ENCODE peak calls at places on chromosomes 11 and 22, in eight cellular contexts. C, K, X, E, G, B, T and U are unnamed samples. For H3K36me3, the result is how much of the 10 kb centered on the place peaks cover.

GRCh38 chr11:108522318-108522717 is 24.1 kb upstream of the POGLUT3 start:
- DNase-seq in C (no peak), K (no peak), X (no peak), E (no peak), G (no peak), B (no peak), T (no peak), U (no peak)

GRCh38 chr22:28563636-28564035 is 116.0 kb downstream of the TTC28 start:
- DNase-seq in C (no peak), K (no peak), X (no peak), E (no peak), G (no peak), B (no peak), T (no peak), U (no peak)

GRCh38 chr22:46010177-46010867 is 33.4 kb upstream of the WNT7B start:
- DNase-seq in C (peak), K (no peak), X (peak), E (no peak), G (no peak), B (no peak), T (no peak), U (no peak)

GRCh38 chr11:9821008-9821752 is 157.3 kb downstream of the SWAP70 start:
- DNase-seq in C (no peak), K (no peak), X (no peak), E (no peak), G (no peak), B (no peak), T (no peak), U (no peak)

GRCh38 chr11:45158210-45158644 is 11.8 kb downstream of the PRDM11 start:
- DNase-seq in C (no peak), K (no peak), X (no peak), E (no peak), G (no peak), B (no peak), T (peak), U (no peak)

GRCh38 chr11:35237345-35237744 is 98.4 kb downstream of the CD44 start:
- DNase-seq in C (no peak), K (peak), X (no peak), E (no peak), G (no peak), B (no peak), T (no peak), U (no peak)

GRCh38 chr11:14902650-14903350 is 10.8 kb upstream of the CYP2R1 start:
- DNase-seq in C (no peak), K (no peak), X (peak), E (no peak), G (no peak), B (no peak), T (no peak), U (no peak)

GRCh38 chr22:30324008-30324730 is 2.6 kb downstream of the TBC1D10A start:
- DNase-seq in C (no peak), K (no peak), X (peak), E (no peak), G (no peak), B (no peak), T (no peak), U (no peak)

GRCh38 chr11:66619080-66619554 is 2.7 kb downstream of the RBM14 start:
- DNase-seq in C (no peak), K (no peak), X (peak), E (peak), G (no peak), B (no peak), T (no peak), U (no peak)

GRCh38 chr11:37525336-37525735 is 927.3 kb upstream of the RAG2 start:
- DNase-seq in C (no peak), K (no peak), X (no peak), E (no peak), G (no peak), B (no peak), T (no peak), U (no peak)

GRCh38 chr11:61679893-61680621 is at the start of gene DAGLA:
- DNase-seq in C (peak), K (peak), X (no peak), E (no peak), G (peak), B (peak), T (peak), U (peak)

GRCh38 chr11:27770576-27770975 is 70.3 kb upstream of the BDNF start:
- DNase-seq in C (no peak), K (no peak), X (peak), E (no peak), G (no peak), B (no peak), T (no peak), U (no peak)

GRCh38 chr11:60169264-60169915 is 13.5 kb downstream of the MS4A6A start:
- DNase-seq in C (no peak), K (peak), X (peak), E (no peak), G (peak), B (no peak), T (peak), U (peak)

GRCh38 chr11:32108576-32108975 is 17.7 kb downstream of the RCN1 start:
- DNase-seq in C (no peak), K (no peak), X (no peak), E (no peak), G (no peak), B (no peak), T (no peak), U (no peak)

GRCh38 chr11:69449320-69450063 is 32.0 kb upstream of the LINC01488 start:
- DNase-seq in C (peak), K (no peak), X (peak), E (no peak), G (peak), B (peak), T (no peak), U (no peak)

GRCh38 chr22:39543095-39543494 is 10.5 kb upstream of the RPS19BP1 start:
- DNase-seq in C (no peak), K (peak), X (no peak), E (no peak), G (peak), B (no peak), T (no peak), U (no peak)

GRCh38 chr11:2655320-2655719 is 44.5 kb downstream of the KCNQ1OT1 start:
- DNase-seq in C (no peak), K (no peak), X (no peak), E (no peak), G (no peak), B (no peak), T (no peak), U (no peak)

GRCh38 chr11:131748146-131749050 is 378.0 kb downstream of the NTM start:
- DNase-seq in C (peak), K (peak), X (peak), E (no peak), G (peak), B (peak), T (peak), U (no peak)

GRCh38 chr22:50531546-50532352 is 1.9 kb upstream of the TYMP start:
- DNase-seq in C (peak), K (peak), X (peak), E (no peak), G (peak), B (peak), T (peak), U (peak)

GRCh38 chr22:39546889-39547586 is 14.5 kb upstream of the RPS19BP1 start:
- DNase-seq in C (no peak), K (no peak), X (peak), E (no peak), G (no peak), B (no peak), T (no peak), U (no peak)

GRCh38 chr11:10654211-10655150 is 39.1 kb downstream of the IRAG1 start:
- DNase-seq in C (no peak), K (peak), X (peak), E (no peak), G (peak), B (no peak), T (no peak), U (no peak)

GRCh38 chr11:86738615-86739014 is 61.7 kb upstream of the PRSS23 start:
- DNase-seq in C (no peak), K (no peak), X (no peak), E (no peak), G (no peak), B (no peak), T (no peak), U (no peak)

GRCh38 chr22:47370448-47371262 is 608.2 kb downstream of the TBC1D22A start:
- DNase-seq in C (no peak), K (no peak), X (no peak), E (no peak), G (peak), B (no peak), T (no peak), U (no peak)

GRCh38 chr11:117640041-117640440 is 157.0 kb downstream of the DSCAML1 start:
- DNase-seq in C (no peak), K (no peak), X (no peak), E (no peak), G (no peak), B (no peak), T (no peak), U (no peak)

GRCh38 chr11:46917109-46918086 is 952 bp downstream of the LRP4 start:
- DNase-seq in C (no peak), K (peak), X (no peak), E (no peak), G (no peak), B (no peak), T (peak), U (peak)

GRCh38 chr11:37704791-37705190 is 1106.8 kb upstream of the RAG2 start:
- DNase-seq in C (no peak), K (no peak), X (no peak), E (no peak), G (no peak), B (no peak), T (no peak), U (no peak)

GRCh38 chr11:61803889-61804647 is 11.4 kb downstream of the FEN1 start:
- DNase-seq in C (no peak), K (no peak), X (peak), E (no peak), G (no peak), B (no peak), T (no peak), U (no peak)

GRCh38 chr22:23216331-23217170 is 36.2 kb downstream of the BCR start:
- DNase-seq in C (peak), K (no peak), X (no peak), E (no peak), G (peak), B (no peak), T (no peak), U (no peak)

GRCh38 chr11:134818531-134818930 is 406.5 kb upstream of the B3GAT1 start:
- DNase-seq in C (no peak), K (peak), X (no peak), E (no peak), G (no peak), B (no peak), T (no peak), U (no peak)

GRCh38 chr22:36055376-36056310 is 27.0 kb upstream of the RBFOX2 start:
- DNase-seq in C (no peak), K (no peak), X (no peak), E (no peak), G (no peak), B (no peak), T (no peak), U (no peak)

GRCh38 chr11:120586072-120586471 is 74.5 kb downstream of the GRIK4 start:
- DNase-seq in C (peak), K (no peak), X (no peak), E (no peak), G (no peak), B (no peak), T (no peak), U (no peak)

GRCh38 chr11:126359431-126360048 is 4.1 kb downstream of the ST3GAL4 start:
- DNase-seq in C (peak), K (no peak), X (peak), E (no peak), G (peak), B (peak), T (peak), U (no peak)

GRCh38 chr22:20905415-20906386 is 11.5 kb upstream of the CRKL start:
- DNase-seq in C (peak), K (no peak), X (no peak), E (no peak), G (no peak), B (no peak), T (no peak), U (no peak)

GRCh38 chr11:57779275-57779674 is 17.7 kb downstream of the CTNND1 start:
- DNase-seq in C (no peak), K (peak), X (peak), E (no peak), G (no peak), B (no peak), T (no peak), U (no peak)

GRCh38 chr11:57778318-57779037 is 16.9 kb downstream of the CTNND1 start:
- DNase-seq in C (peak), K (peak), X (peak), E (peak), G (no peak), B (peak), T (peak), U (peak)

GRCh38 chr11:57776577-57776976 is 15.0 kb downstream of the CTNND1 start:
- DNase-seq in C (no peak), K (no peak), X (no peak), E (no peak), G (no peak), B (no peak), T (no peak), U (no peak)

GRCh38 chr11:57776101-57776511 is 14.5 kb downstream of the CTNND1 start:
- DNase-seq in C (no peak), K (peak), X (peak), E (peak), G (peak), B (no peak), T (no peak), U (no peak)

DNA sequence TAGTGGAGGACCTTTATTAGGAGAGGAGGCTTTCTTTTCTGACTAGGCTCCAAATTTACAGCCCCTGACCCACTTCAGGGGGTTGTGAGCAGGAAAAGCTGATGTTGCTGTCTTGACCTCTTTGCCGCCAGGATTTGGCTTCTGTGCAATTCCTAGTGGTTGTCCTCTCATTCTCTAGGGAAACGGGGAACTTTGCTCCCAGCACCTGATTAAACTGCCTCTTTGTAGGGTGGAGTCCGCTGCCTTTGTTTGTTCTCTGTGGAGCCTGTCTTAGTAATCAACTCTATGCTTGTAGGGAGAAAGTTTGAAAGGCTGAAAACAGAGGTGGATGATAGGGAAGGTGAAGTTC is 16.3 kb downstream of the CTNND1 start:
- DNase-seq in C (no peak), K (peak), X (no peak), E (no peak), G (no peak), B (no peak), T (peak), U (peak)
- H3K4me3 ChIP-seq in C (peak), K (peak), X (peak), E (no peak), G (no peak), B (peak), T (no peak), U (peak)

GRCh38 chr11:50072226-50073112 is 39.8 kb downstream of the OR4C45 start:
- DNase-seq in C (no peak), K (no peak), X (no peak), E (no peak), G (peak), B (no peak), T (no peak), U (no peak)
- TF ChIP-seq CTCF in C (no peak), K (no peak), X (no peak), E (no peak), G (peak), B (no peak), T (no peak), U (no peak)

DNA sequence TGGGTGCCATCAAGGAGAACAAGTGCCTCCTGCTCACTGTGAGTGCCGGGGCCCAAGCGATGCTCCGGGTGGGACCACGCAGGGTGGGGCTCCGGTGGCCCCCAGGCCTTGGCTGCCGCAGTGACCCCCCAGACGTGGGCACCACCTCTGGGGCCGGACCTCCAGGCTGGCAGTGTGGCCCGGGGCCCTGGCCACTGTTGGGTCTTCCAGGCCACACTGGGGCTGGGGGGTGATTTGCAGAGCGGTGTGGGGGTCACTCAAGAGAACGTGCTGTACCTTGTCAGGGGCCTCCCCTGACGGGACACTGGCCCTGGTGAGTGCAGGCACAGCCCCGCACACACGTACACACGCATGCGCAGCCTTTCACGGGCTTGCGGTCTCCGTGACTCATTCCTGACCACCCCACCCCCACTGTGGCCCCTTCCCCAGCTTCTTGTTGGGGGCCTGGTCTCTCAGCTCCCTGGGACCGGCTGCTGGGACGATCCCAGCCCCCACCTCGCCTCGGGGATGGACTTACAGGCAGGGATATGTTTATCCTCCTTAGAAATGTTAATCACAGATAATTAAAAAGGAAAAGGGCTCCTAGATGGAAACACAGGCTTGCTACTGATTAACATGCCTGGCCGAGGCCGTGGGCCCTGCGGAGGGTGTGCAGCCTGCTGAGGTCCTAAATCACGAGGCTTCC is 20.2 kb downstream of the TSPAN4 start:
- DNase-seq in C (no peak), K (no peak), X (no peak), E (no peak), G (peak), B (no peak), T (no peak), U (no peak)
- H3K36me3 ChIP-seq in C (under half), K (under half), X (under half), E (under half), G (under half), B (under half), T (under half), U (under half)

DNA sequence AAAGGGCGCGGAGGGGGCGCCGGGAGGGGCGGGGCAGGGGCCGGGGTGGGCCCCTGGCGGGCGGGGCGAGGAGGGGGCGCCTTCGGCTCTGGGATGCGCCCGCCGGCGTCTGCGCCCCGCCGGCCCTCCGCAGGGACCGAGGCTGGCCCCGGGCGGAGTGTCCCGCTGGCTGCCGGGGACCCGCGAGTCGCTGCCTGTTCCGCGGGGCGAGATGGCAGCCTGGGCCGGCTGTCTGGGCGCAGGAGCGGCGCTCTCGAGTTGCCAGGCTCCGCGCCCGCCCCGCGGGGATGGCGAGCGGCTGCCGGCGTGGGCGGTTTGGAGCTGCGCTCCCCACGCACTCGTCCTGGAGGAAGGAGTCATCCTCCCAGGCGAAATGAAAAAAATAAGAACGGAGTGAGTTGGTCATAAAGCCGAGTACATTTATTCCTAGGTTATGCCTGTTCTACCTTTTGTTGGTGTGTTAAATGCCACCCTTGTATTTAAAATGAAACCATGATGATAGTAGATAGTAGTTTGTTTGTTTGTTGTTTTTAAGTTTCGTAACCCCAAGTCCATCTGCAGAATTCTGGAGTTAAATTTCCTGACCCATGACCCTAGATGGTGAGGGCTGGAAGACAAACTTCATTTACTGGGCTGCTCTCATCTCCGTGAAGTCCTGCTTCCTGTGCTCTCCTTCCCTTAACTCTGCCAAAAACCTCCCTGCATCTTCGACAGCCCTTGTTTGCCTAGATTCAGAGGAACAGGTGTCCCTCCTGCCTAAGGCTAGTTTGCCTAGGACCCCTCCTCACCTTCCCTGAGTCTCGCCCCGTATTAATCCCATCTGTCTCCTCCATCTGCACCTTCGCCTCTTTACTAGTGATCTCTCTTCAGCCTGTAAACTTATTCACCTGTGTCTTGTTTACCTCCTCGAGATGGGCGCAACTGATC is 32.8 kb downstream of the EIF3F start:
- DNase-seq in C (peak), K (peak), X (peak), E (no peak), G (peak), B (no peak), T (no peak), U (no peak)
- H3K4me3 ChIP-seq in C (peak), K (peak), X (peak), E (peak), G (peak), B (peak), T (peak), U (no peak)

GRCh38 chr11:64778473-64779298 is at the start of gene SF1:
- DNase-seq in C (peak), K (peak), X (peak), E (peak), G (peak), B (peak), T (peak), U (peak)
- TF ChIP-seq CTCF in C (peak), K (no peak), X (no peak), E (no peak), G (no peak), B (no peak), T (no peak), U (no peak)